ENCODE peak calls at places on chromosomes 2 and 18, in four cellular contexts. F is A549, E is fibroblast of lung, M is esophagus squamous epithelium. H is an unnamed sample.

GRCh38 chr2:149422337-149422990 is 92.1 kb downstream of the LYPD6 start:
- DNase-seq in F (peak; percentile 21), E (peak; percentile 80), M (no peak), H (no peak)

GRCh38 chr2:46535360-46535759 is 56.0 kb downstream of the TMEM247 start:
- DNase-seq in F (no peak), E (no peak), M (no peak), H (no peak)

GRCh38 chr18:37355772-37356171 is 209.8 kb downstream of the CELF4 start:
- DNase-seq in F (no peak), M (no peak), E (no peak), H (no peak)

GRCh38 chr2:37085731-37086147 is 1.4 kb downstream of the GPATCH11 start:
- DNase-seq in E (peak; percentile 83), M (no peak), F (peak; percentile 8), H (no peak)

GRCh38 chr2:121212661-121213325 is 72.2 kb downstream of the TFCP2L1 start:
- DNase-seq in F (no peak), E (no peak), M (no peak), H (no peak)

GRCh38 chr2:211391206-211391605 is 834.8 kb downstream of the CPS1 start:
- DNase-seq in E (no peak), M (no peak), F (no peak), H (no peak)

GRCh38 chr2:213175673-213176247 is 24.3 kb upstream of the IKZF2 start:
- DNase-seq in E (no peak), F (no peak), M (no peak), H (no peak)

GRCh38 chr2:236856856-236857616 is 228.7 kb upstream of the COPS8 start:
- DNase-seq in E (no peak), F (no peak), M (no peak), H (no peak)

GRCh38 chr2:127220807-127221527 is 868 bp upstream of the CYP27C1 start:
- DNase-seq in M (no peak), F (no peak), E (peak; percentile 24), H (no peak)

GRCh38 chr2:127020536-127020935 is 86.4 kb downstream of the BIN1 start:
- DNase-seq in M (no peak), F (no peak), E (no peak), H (no peak)

GRCh38 chr2:102337481-102338386 is 17.9 kb upstream of the IL18R1 start:
- DNase-seq in E (no peak), M (no peak), F (no peak), H (no peak)

GRCh38 chr2:28956890-28957289 is 24.2 kb upstream of the TOGARAM2 start:
- DNase-seq in E (no peak), M (no peak), F (peak; percentile 28), H (no peak)

GRCh38 chr2:68768461-68768860 is 33.9 kb downstream of the ARHGAP25 start:
- DNase-seq in M (no peak), F (no peak), E (no peak), H (no peak)

GRCh38 chr18:13608791-13609552 is 117.4 kb downstream of the FAM210A start:
- DNase-seq in M (no peak), E (no peak), F (no peak), H (no peak)

GRCh38 chr2:193847140-193847539 is 1652.4 kb upstream of the TMEFF2 start:
- DNase-seq in E (peak; percentile 79), F (no peak), M (no peak), H (no peak)

GRCh38 chr18:35580748-35581534 is 599 bp upstream of the GALNT1 start:
- DNase-seq in M (peak; percentile 4), F (peak; percentile 51), E (peak; percentile 56), H (peak; percentile 80)

GRCh38 chr2:150204449-150204848 is 283.0 kb downstream of the RND3 start:
- DNase-seq in F (peak; percentile 14), M (no peak), E (peak; percentile 87), H (no peak)

GRCh38 chr2:155679647-155680046 is 652.9 kb downstream of the NR4A2 start:
- DNase-seq in M (no peak), F (no peak), E (no peak), H (no peak)

GRCh38 chr2:110716959-110717645 is 15.3 kb upstream of the ACOXL start:
- DNase-seq in F (no peak), M (no peak), E (peak; percentile 19), H (no peak)

GRCh38 chr18:75898666-75899065 is 471.2 kb upstream of the SMIM21 start:
- DNase-seq in E (no peak), F (no peak), M (no peak), H (no peak)

GRCh38 chr2:128354161-128354560 is 35.5 kb upstream of the HS6ST1 start:
- DNase-seq in F (no peak), M (no peak), E (no peak), H (no peak)

GRCh38 chr2:222861411-222862067 is 703 bp downstream of the ACSL3 start:
- DNase-seq in E (peak; percentile 37), F (no peak), M (no peak), H (peak; percentile 79)

GRCh38 chr18:60413944-60414547 is 41.5 kb upstream of the MC4R start:
- DNase-seq in F (peak; percentile 11), M (no peak), E (peak; percentile 3), H (no peak)
- H3K4me1 ChIP-seq in F (no peaks in the 10 kb centered on the region), M (no peaks in the 10 kb centered on the region), E (no peaks in the 10 kb centered on the region), H (no peaks in the 10 kb centered on the region)

DNA sequence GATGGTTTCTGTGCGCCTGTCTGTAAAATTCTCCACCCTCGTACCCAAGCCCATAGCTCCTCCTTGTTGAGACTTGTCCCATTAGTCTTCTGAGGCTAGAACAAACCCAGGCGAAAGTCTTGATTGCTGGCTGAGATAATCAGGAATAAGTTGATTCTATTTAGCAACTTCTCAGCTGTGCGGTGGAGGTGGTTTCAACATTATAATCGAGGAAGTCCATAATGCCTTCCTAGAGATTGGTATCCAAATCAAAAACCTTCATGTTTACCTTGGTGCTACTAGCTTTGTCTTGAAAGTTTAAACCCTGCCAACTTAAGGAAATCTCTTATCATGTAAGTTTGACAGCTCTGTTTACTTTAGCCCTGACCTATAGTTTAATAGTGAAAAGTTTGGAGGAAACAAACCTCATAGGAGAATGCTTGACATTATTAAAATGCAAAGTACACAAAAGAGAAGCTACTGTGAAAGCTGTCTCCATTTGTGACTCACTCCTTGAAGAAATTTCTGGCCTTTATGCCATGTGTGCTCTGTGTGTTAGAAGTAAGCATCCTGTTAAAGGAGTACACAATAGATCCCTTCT is 36.6 kb upstream of the DSC1 start:
- DNase-seq in E (peak; percentile 39), F (peak; percentile 50), M (no peak), H (no peak)
- H3K27ac ChIP-seq in E (no peak overlapping the region), F (no peak overlapping the region), M (peak overlapping the region; percentile 65), H (no peak overlapping the region)

GRCh38 chr2:205702576-205702975 is 20.3 kb downstream of the NRP2 start:
- DNase-seq in M (no peak), F (peak; percentile 56), E (no peak), H (no peak)

GRCh38 chr2:205703471-205703870 is 21.2 kb downstream of the NRP2 start:
- DNase-seq in E (no peak), M (no peak), F (no peak), H (no peak)

GRCh38 chr2:205705511-205706397 is 23.5 kb downstream of the NRP2 start:
- DNase-seq in E (no peak), M (no peak), F (no peak), H (no peak)

GRCh38 chr2:205706769-205707375 is 24.6 kb downstream of the NRP2 start:
- DNase-seq in E (peak; percentile 98), M (peak; percentile 29), F (peak; percentile 77), H (peak; percentile 78)

GRCh38 chr2:205704101-205704741 is 21.9 kb downstream of the NRP2 start:
- DNase-seq in F (peak; percentile 44), M (no peak), E (peak; percentile 87), H (no peak)
- H3K4me1 ChIP-seq in F (peaks cover 100% of the 10 kb centered on the region), M (peaks cover 77% of the 10 kb centered on the region), E (peaks cover 33% of the 10 kb centered on the region), H (no peaks in the 10 kb centered on the region)

GRCh38 chr2:12315224-12315623 is 401.5 kb upstream of the TRIB2 start:
- DNase-seq in E (no peak), M (no peak), F (no peak), H (no peak)
- H3K27ac ChIP-seq in E (no peak overlapping the region), M (no peak overlapping the region), F (no peak overlapping the region), H (no peak overlapping the region)

GRCh38 chr2:241391892-241392665 is 36.0 kb downstream of the FARP2 start:
- DNase-seq in E (no peak), F (peak; percentile 52), M (no peak), H (no peak)

GRCh38 chr2:241389697-241390096 is 33.6 kb downstream of the FARP2 start:
- DNase-seq in E (no peak), M (no peak), F (no peak), H (no peak)

GRCh38 chr2:241390301-241391206 is 34.5 kb downstream of the FARP2 start:
- DNase-seq in F (no peak), E (no peak), M (no peak), H (no peak)

DNA sequence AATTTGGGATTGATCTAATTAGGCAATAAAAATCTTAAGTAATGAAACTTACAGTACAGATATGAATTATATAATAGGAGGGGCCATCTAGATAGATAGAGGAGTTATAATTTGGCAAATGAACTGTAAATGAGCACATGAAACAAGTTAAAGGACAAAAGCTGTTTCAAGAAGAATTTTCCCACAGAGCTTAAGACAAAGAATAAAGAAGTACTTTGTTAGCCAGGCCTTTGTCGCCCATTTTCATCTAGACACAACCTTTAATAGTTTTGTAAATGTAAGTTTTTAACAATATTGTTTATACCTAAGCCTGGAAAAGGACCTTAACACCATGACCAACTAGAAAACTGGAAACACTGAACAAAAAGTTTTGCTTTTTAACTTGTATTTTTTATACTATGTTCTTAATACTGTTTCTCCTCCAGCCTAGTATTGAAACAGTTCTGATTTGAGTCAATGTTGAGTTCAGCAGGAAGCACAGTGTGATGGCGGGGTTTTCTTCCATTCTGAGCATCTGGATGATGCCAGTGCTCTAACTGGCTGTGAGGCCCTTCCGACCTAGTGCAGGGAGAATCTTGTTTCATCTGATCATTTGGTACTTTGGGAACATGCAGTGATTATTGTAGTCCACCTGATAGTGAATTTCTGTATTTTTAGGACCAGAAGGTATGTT is 37.6 kb downstream of the FARP2 start:
- DNase-seq in E (no peak), M (no peak), F (no peak), H (no peak)
- H3K4me1 ChIP-seq in E (no peaks in the 10 kb centered on the region), M (peaks cover 15% of the 10 kb centered on the region), F (no peaks in the 10 kb centered on the region), H (no peaks in the 10 kb centered on the region)

DNA sequence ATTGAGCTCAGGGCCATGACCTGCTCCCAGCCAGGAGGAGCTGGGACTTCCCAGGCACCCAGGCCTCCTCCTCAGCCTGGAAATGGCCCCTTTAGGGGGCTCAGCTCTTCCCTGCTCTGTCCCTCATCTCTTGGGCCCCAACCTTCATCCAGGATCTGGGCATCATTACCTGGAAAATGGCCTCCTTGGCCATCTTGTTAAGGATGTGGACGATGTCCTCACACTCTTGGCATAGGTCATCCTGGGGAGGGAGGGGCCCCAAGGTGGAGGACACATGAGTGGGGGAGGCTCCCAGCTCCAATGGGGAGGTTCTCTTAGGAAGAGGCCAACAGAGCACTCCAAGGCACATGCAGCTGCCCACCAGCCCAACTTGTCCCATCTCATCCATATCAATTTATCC is 1.1 kb downstream of the SFTPB start:
- DNase-seq in M (no peak), E (no peak), F (no peak), H (no peak)
- H3K27ac ChIP-seq in M (no peak overlapping the region), E (no peak overlapping the region), F (no peak overlapping the region), H (no peak overlapping the region)

GRCh38 chr2:40734797-40735196 is 282.9 kb upstream of the SLC8A1 start:
- DNase-seq in M (no peak), E (peak; percentile 79), F (no peak), H (no peak)
- H3K4me1 ChIP-seq in M (no peaks in the 10 kb centered on the region), E (no peaks in the 10 kb centered on the region), F (no peaks in the 10 kb centered on the region), H (no peaks in the 10 kb centered on the region)

GRCh38 chr18:6616981-6617380 is 112.5 kb upstream of the ARHGAP28 start:
- DNase-seq in M (no peak), F (no peak), E (no peak), H (no peak)
- H3K27ac ChIP-seq in M (no peak overlapping the region), F (no peak overlapping the region), E (no peak overlapping the region), H (no peak overlapping the region)

GRCh38 chr2:38448692-38449405 is 71.8 kb upstream of the ATL2 start:
- DNase-seq in M (no peak), F (no peak), E (no peak), H (no peak)
- H3K4me1 ChIP-seq in M (peaks cover 27% of the 10 kb centered on the region), F (no peaks in the 10 kb centered on the region), E (no peaks in the 10 kb centered on the region), H (no peaks in the 10 kb centered on the region)

H was measured in psoas muscle.